ENCODE peak calls at places on chromosomes 16 and 17, in nine cellular contexts. One of them, this sample, is unnamed.

GRCh38 chr16:24900230-24900629 is 54.5 kb downstream of the SLC5A11 start:
- DNase-seq in sigmoid colon: peak
- DNase-seq in astrocyte of the cerebellum: no peak
- DNase-seq in HL-60: no peak
- DNase-seq in fibroblast of pulmonary artery: peak
- DNase-seq in neural crest cell: no peak
- DNase-seq in uterus: no peak
- DNase-seq in neural progenitor cell: no peak
- DNase-seq in HFF-Myc: no peak
- DNase-seq in this sample: no peak

GRCh38 chr17:41758601-41759000 is 24.2 kb upstream of the HAP1 start:
- DNase-seq in sigmoid colon: no peak
- DNase-seq in astrocyte of the cerebellum: no peak
- DNase-seq in HL-60: no peak
- DNase-seq in fibroblast of pulmonary artery: no peak
- DNase-seq in neural crest cell: no peak
- DNase-seq in uterus: no peak
- DNase-seq in neural progenitor cell: no peak
- DNase-seq in HFF-Myc: no peak
- DNase-seq in this sample: no peak

GRCh38 chr17:74280093-74280513 is 6.1 kb downstream of the DNAI2 start:
- DNase-seq in sigmoid colon: no peak
- DNase-seq in astrocyte of the cerebellum: no peak
- DNase-seq in HL-60: no peak
- DNase-seq in fibroblast of pulmonary artery: no peak
- DNase-seq in neural crest cell: no peak
- DNase-seq in uterus: no peak
- DNase-seq in neural progenitor cell: no peak
- DNase-seq in HFF-Myc: no peak
- DNase-seq in this sample: no peak

GRCh38 chr16:22278418-22278817 is 18.8 kb upstream of the POLR3E start:
- DNase-seq in sigmoid colon: no peak
- DNase-seq in astrocyte of the cerebellum: no peak
- DNase-seq in HL-60: no peak
- DNase-seq in fibroblast of pulmonary artery: no peak
- DNase-seq in neural crest cell: no peak
- DNase-seq in uterus: no peak
- DNase-seq in neural progenitor cell: no peak
- DNase-seq in HFF-Myc: no peak
- DNase-seq in this sample: no peak

GRCh38 chr17:9937164-9937835 is 32.2 kb upstream of the RCVRN start:
- DNase-seq in sigmoid colon: peak
- DNase-seq in astrocyte of the cerebellum: peak
- DNase-seq in HL-60: no peak
- DNase-seq in fibroblast of pulmonary artery: no peak
- DNase-seq in neural crest cell: no peak
- DNase-seq in uterus: no peak
- DNase-seq in neural progenitor cell: no peak
- DNase-seq in HFF-Myc: peak
- DNase-seq in this sample: no peak

GRCh38 chr16:57479422-57480126 is 6.7 kb downstream of the DOK4 start:
- DNase-seq in sigmoid colon: no peak
- DNase-seq in astrocyte of the cerebellum: no peak
- DNase-seq in HL-60: no peak
- DNase-seq in fibroblast of pulmonary artery: peak
- DNase-seq in neural crest cell: no peak
- DNase-seq in uterus: peak
- DNase-seq in neural progenitor cell: peak
- DNase-seq in HFF-Myc: peak
- DNase-seq in this sample: no peak

GRCh38 chr16:21167360-21167759 is 8.9 kb downstream of the LDAF1 start:
- DNase-seq in sigmoid colon: no peak
- DNase-seq in astrocyte of the cerebellum: peak
- DNase-seq in HL-60: no peak
- DNase-seq in fibroblast of pulmonary artery: peak
- DNase-seq in neural crest cell: no peak
- DNase-seq in uterus: no peak
- DNase-seq in neural progenitor cell: no peak
- DNase-seq in HFF-Myc: peak
- DNase-seq in this sample: no peak

GRCh38 chr17:16439867-16440351 is 24.5 kb downstream of the TRPV2 start:
- DNase-seq in sigmoid colon: no peak
- DNase-seq in astrocyte of the cerebellum: no peak
- DNase-seq in HL-60: peak
- DNase-seq in fibroblast of pulmonary artery: peak
- DNase-seq in neural crest cell: no peak
- DNase-seq in uterus: no peak
- DNase-seq in neural progenitor cell: no peak
- DNase-seq in HFF-Myc: no peak
- DNase-seq in this sample: no peak

GRCh38 chr17:58328195-58329034 is at the start of gene TSPOAP1:
- DNase-seq in sigmoid colon: no peak
- DNase-seq in astrocyte of the cerebellum: no peak
- DNase-seq in HL-60: peak
- DNase-seq in fibroblast of pulmonary artery: no peak
- DNase-seq in neural crest cell: peak
- DNase-seq in uterus: no peak
- DNase-seq in neural progenitor cell: peak
- DNase-seq in HFF-Myc: no peak
- DNase-seq in this sample: no peak

GRCh38 chr17:40980594-40980993 is 3.5 kb downstream of the KRT40 start:
- DNase-seq in sigmoid colon: no peak
- DNase-seq in astrocyte of the cerebellum: peak
- DNase-seq in HL-60: no peak
- DNase-seq in fibroblast of pulmonary artery: peak
- DNase-seq in neural crest cell: no peak
- DNase-seq in uterus: peak
- DNase-seq in neural progenitor cell: no peak
- DNase-seq in HFF-Myc: no peak
- DNase-seq in this sample: no peak

GRCh38 chr17:40371261-40371929 is 6.9 kb upstream of the GJD3 start:
- DNase-seq in sigmoid colon: no peak
- DNase-seq in astrocyte of the cerebellum: no peak
- DNase-seq in HL-60: no peak
- DNase-seq in fibroblast of pulmonary artery: no peak
- DNase-seq in neural crest cell: no peak
- DNase-seq in uterus: no peak
- DNase-seq in neural progenitor cell: no peak
- DNase-seq in HFF-Myc: no peak
- DNase-seq in this sample: no peak

GRCh38 chr16:8682551-8683259 is 8.3 kb downstream of the ABAT start:
- DNase-seq in sigmoid colon: no peak
- DNase-seq in astrocyte of the cerebellum: no peak
- DNase-seq in HL-60: no peak
- DNase-seq in fibroblast of pulmonary artery: no peak
- DNase-seq in neural crest cell: no peak
- DNase-seq in uterus: no peak
- DNase-seq in neural progenitor cell: no peak
- DNase-seq in HFF-Myc: no peak
- DNase-seq in this sample: no peak

GRCh38 chr17:49708515-49709161 is 874 bp upstream of the SLC35B1 start:
- DNase-seq in sigmoid colon: no peak
- DNase-seq in astrocyte of the cerebellum: no peak
- DNase-seq in HL-60: peak
- DNase-seq in fibroblast of pulmonary artery: no peak
- DNase-seq in neural crest cell: no peak
- DNase-seq in uterus: peak
- DNase-seq in neural progenitor cell: peak
- DNase-seq in HFF-Myc: no peak
- DNase-seq in this sample: no peak

GRCh38 chr17:231966-232807 is 50.7 kb upstream of the DOC2B start:
- DNase-seq in sigmoid colon: peak
- DNase-seq in astrocyte of the cerebellum: no peak
- DNase-seq in HL-60: no peak
- DNase-seq in fibroblast of pulmonary artery: no peak
- DNase-seq in neural crest cell: no peak
- DNase-seq in uterus: peak
- DNase-seq in neural progenitor cell: no peak
- DNase-seq in HFF-Myc: no peak
- DNase-seq in this sample: no peak

GRCh38 chr16:10983175-10983558 is 38.8 kb downstream of the CLEC16A start:
- DNase-seq in sigmoid colon: no peak
- DNase-seq in astrocyte of the cerebellum: no peak
- DNase-seq in HL-60: no peak
- DNase-seq in fibroblast of pulmonary artery: no peak
- DNase-seq in neural crest cell: no peak
- DNase-seq in uterus: no peak
- DNase-seq in neural progenitor cell: no peak
- DNase-seq in HFF-Myc: no peak
- DNase-seq in this sample: no peak

GRCh38 chr17:13589658-13590057 is 12.1 kb downstream of the HS3ST3A1 start:
- DNase-seq in sigmoid colon: no peak
- DNase-seq in astrocyte of the cerebellum: no peak
- DNase-seq in HL-60: no peak
- DNase-seq in fibroblast of pulmonary artery: no peak
- DNase-seq in neural crest cell: no peak
- DNase-seq in uterus: no peak
- DNase-seq in neural progenitor cell: no peak
- DNase-seq in HFF-Myc: no peak
- DNase-seq in this sample: no peak

DNA sequence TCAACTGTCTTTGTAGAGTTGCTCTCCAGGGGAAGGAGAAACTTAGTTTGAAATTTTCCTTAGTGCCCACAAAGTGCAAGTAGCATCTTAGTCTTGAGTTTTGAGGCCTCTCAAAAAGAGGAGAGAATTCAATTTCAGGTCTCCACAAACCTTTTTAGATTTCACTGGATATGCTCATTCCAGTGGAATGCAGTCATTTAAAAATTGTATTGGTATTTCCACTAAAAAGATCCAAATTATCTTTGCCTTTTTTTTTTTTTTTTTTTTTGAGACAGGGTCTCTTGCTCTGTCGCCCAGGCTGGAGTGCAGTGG is 6.9 kb upstream of the FOXJ1 start:
- DNase-seq in sigmoid colon: no peak
- DNase-seq in astrocyte of the cerebellum: no peak
- DNase-seq in HL-60: no peak
- DNase-seq in fibroblast of pulmonary artery: no peak
- DNase-seq in neural crest cell: no peak
- DNase-seq in uterus: no peak
- DNase-seq in neural progenitor cell: no peak
- DNase-seq in HFF-Myc: no peak
- DNase-seq in this sample: no peak
- TF ChIP-seq CTCF in sigmoid colon: no peak
- TF ChIP-seq CTCF in astrocyte of the cerebellum: no peak
- TF ChIP-seq CTCF in HL-60: no peak
- TF ChIP-seq CTCF in fibroblast of pulmonary artery: no peak
- TF ChIP-seq CTCF in neural crest cell: peak
- TF ChIP-seq CTCF in uterus: no peak
- TF ChIP-seq CTCF in neural progenitor cell: no peak
- TF ChIP-seq CTCF in HFF-Myc: no peak
- TF ChIP-seq CTCF in this sample: no peak

DNA sequence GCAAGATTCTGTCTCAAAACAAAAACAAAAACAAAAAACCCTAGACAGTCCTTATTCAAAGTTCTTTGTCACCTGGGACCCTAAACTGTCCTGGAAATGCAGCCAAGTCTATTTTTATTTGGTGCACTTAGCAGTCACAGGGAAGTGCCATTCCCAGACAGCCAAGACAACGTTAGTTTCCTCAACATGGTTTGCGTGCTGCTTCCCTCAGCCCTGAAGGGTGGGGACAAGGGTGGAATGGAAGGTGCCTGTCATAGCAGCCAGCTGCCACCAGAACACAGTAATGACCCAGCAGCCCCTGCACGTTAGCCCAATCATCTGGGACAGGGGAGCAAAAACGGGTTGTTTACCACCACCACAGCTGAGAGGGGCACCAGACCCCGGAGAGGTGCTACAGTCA is 16.9 kb downstream of the CREBBP start:
- DNase-seq in sigmoid colon: no peak
- DNase-seq in astrocyte of the cerebellum: no peak
- DNase-seq in HL-60: no peak
- DNase-seq in fibroblast of pulmonary artery: no peak
- DNase-seq in neural crest cell: no peak
- DNase-seq in uterus: no peak
- DNase-seq in neural progenitor cell: no peak
- DNase-seq in HFF-Myc: no peak
- DNase-seq in this sample: no peak
- TF ChIP-seq CTCF in sigmoid colon: no peak
- TF ChIP-seq CTCF in astrocyte of the cerebellum: no peak
- TF ChIP-seq CTCF in HL-60: no peak
- TF ChIP-seq CTCF in fibroblast of pulmonary artery: no peak
- TF ChIP-seq CTCF in neural crest cell: no peak
- TF ChIP-seq CTCF in uterus: no peak
- TF ChIP-seq CTCF in neural progenitor cell: no peak
- TF ChIP-seq CTCF in HFF-Myc: no peak
- TF ChIP-seq CTCF in this sample: no peak

GRCh38 chr17:48162305-48162934 is 54.9 kb downstream of the SNX11 start:
- DNase-seq in sigmoid colon: no peak
- DNase-seq in astrocyte of the cerebellum: no peak
- DNase-seq in HL-60: no peak
- DNase-seq in fibroblast of pulmonary artery: no peak
- DNase-seq in neural crest cell: no peak
- DNase-seq in uterus: no peak
- DNase-seq in neural progenitor cell: no peak
- DNase-seq in HFF-Myc: no peak
- DNase-seq in this sample: no peak

GRCh38 chr17:48162946-48163506 is 55.5 kb downstream of the SNX11 start:
- DNase-seq in sigmoid colon: no peak
- DNase-seq in astrocyte of the cerebellum: no peak
- DNase-seq in HL-60: no peak
- DNase-seq in fibroblast of pulmonary artery: peak
- DNase-seq in neural crest cell: no peak
- DNase-seq in uterus: no peak
- DNase-seq in neural progenitor cell: no peak
- DNase-seq in HFF-Myc: no peak
- DNase-seq in this sample: no peak

GRCh38 chr17:48161127-48161905 is 53.8 kb downstream of the SNX11 start:
- DNase-seq in sigmoid colon: no peak
- DNase-seq in astrocyte of the cerebellum: no peak
- DNase-seq in HL-60: no peak
- DNase-seq in fibroblast of pulmonary artery: no peak
- DNase-seq in neural crest cell: no peak
- DNase-seq in uterus: no peak
- DNase-seq in neural progenitor cell: no peak
- DNase-seq in HFF-Myc: no peak
- DNase-seq in this sample: no peak

GRCh38 chr17:48160177-48160967 is 52.8 kb downstream of the SNX11 start:
- DNase-seq in sigmoid colon: no peak
- DNase-seq in astrocyte of the cerebellum: no peak
- DNase-seq in HL-60: no peak
- DNase-seq in fibroblast of pulmonary artery: no peak
- DNase-seq in neural crest cell: no peak
- DNase-seq in uterus: no peak
- DNase-seq in neural progenitor cell: no peak
- DNase-seq in HFF-Myc: no peak
- DNase-seq in this sample: no peak

GRCh38 chr17:48163809-48164208 is 56.2 kb downstream of the SNX11 start:
- DNase-seq in sigmoid colon: no peak
- DNase-seq in astrocyte of the cerebellum: no peak
- DNase-seq in HL-60: no peak
- DNase-seq in fibroblast of pulmonary artery: no peak
- DNase-seq in neural crest cell: no peak
- DNase-seq in uterus: no peak
- DNase-seq in neural progenitor cell: no peak
- DNase-seq in HFF-Myc: no peak
- DNase-seq in this sample: no peak
- TF ChIP-seq CTCF in sigmoid colon: no peak
- TF ChIP-seq CTCF in astrocyte of the cerebellum: no peak
- TF ChIP-seq CTCF in HL-60: no peak
- TF ChIP-seq CTCF in fibroblast of pulmonary artery: peak
- TF ChIP-seq CTCF in neural crest cell: no peak
- TF ChIP-seq CTCF in uterus: no peak
- TF ChIP-seq CTCF in neural progenitor cell: peak
- TF ChIP-seq CTCF in HFF-Myc: no peak
- TF ChIP-seq CTCF in this sample: peak

GRCh38 chr16:50464325-50465290 is 83.6 kb upstream of the NKD1 start:
- DNase-seq in sigmoid colon: peak
- DNase-seq in astrocyte of the cerebellum: no peak
- DNase-seq in HL-60: no peak
- DNase-seq in fibroblast of pulmonary artery: no peak
- DNase-seq in neural crest cell: no peak
- DNase-seq in uterus: no peak
- DNase-seq in neural progenitor cell: no peak
- DNase-seq in HFF-Myc: no peak
- DNase-seq in this sample: no peak
- TF ChIP-seq CTCF in sigmoid colon: no peak
- TF ChIP-seq CTCF in astrocyte of the cerebellum: peak
- TF ChIP-seq CTCF in HL-60: no peak
- TF ChIP-seq CTCF in fibroblast of pulmonary artery: no peak
- TF ChIP-seq CTCF in neural crest cell: peak
- TF ChIP-seq CTCF in uterus: no peak
- TF ChIP-seq CTCF in neural progenitor cell: peak
- TF ChIP-seq CTCF in HFF-Myc: no peak
- TF ChIP-seq CTCF in this sample: no peak

This sample was measured in osteocyte.